ENCODE peak calls at places on chromosome 18, in six cellular contexts. M, S, F, I, X and B are unnamed samples.

GRCh38 chr18:267688-268552 is at the start of gene THOC1:
- DNase-seq in M (peak; percentile 54), S (peak; percentile 89), F (peak; percentile 92), I (peak; percentile 91), X (peak; percentile 97), B (peak; percentile 90)

GRCh38 chr18:26549103-26549485 is 741 bp upstream of the KCTD1 start:
- DNase-seq in M (no peak), S (no peak), F (peak; percentile 48), I (peak; percentile 79), X (peak; percentile 63), B (peak; percentile 76)

GRCh38 chr18:61551586-61551985 is 218.4 kb downstream of the CDH20 start:
- DNase-seq in M (peak; percentile 62), S (no peak), F (peak; percentile 67), I (no peak), X (peak; percentile 91), B (peak; percentile 78)

GRCh38 chr18:77000527-77000926 is 132.1 kb downstream of the MBP start:
- DNase-seq in M (no peak), S (no peak), F (peak; percentile 53), I (no peak), X (peak; percentile 61), B (peak; percentile 52)

GRCh38 chr18:52897611-52898010 is 557.6 kb downstream of the DCC start:
- DNase-seq in M (no peak), S (no peak), F (no peak), I (no peak), X (no peak), B (no peak)

GRCh38 chr18:48342125-48342524 is 67.1 kb downstream of the ZBTB7C start:
- DNase-seq in M (no peak), S (no peak), F (no peak), I (no peak), X (no peak), B (no peak)

GRCh38 chr18:63317556-63317946 is 2.0 kb downstream of the BCL2 start:
- DNase-seq in M (no peak), S (no peak), F (no peak), I (no peak), X (no peak), B (no peak)

GRCh38 chr18:60838677-60839076 is 466.1 kb upstream of the MC4R start:
- DNase-seq in M (no peak), S (no peak), F (no peak), I (no peak), X (no peak), B (peak; percentile 6)

GRCh38 chr18:57059366-57059765 is 87.5 kb upstream of the BOD1L2 start:
- DNase-seq in M (no peak), S (no peak), F (no peak), I (no peak), X (no peak), B (no peak)

GRCh38 chr18:76518543-76519155 is 23.6 kb upstream of the ZNF516 start:
- DNase-seq in M (no peak), S (no peak), F (no peak), I (no peak), X (peak; percentile 74), B (no peak)

GRCh38 chr18:80196528-80197320 is 50.6 kb downstream of the PARD6G start:
- DNase-seq in M (no peak), S (no peak), F (no peak), I (peak; percentile 63), X (peak; percentile 59), B (no peak)

GRCh38 chr18:47149457-47150028 is 757 bp downstream of the HDHD2 start:
- DNase-seq in M (no peak), S (no peak), F (no peak), I (no peak), X (peak; percentile 54), B (no peak)

GRCh38 chr18:10928971-10929373 is 220.4 kb downstream of the PIEZO2 start:
- DNase-seq in M (no peak), S (no peak), F (no peak), I (no peak), X (no peak), B (peak; percentile 27)

GRCh38 chr18:79425573-79425895 is 29.8 kb downstream of the NFATC1 start:
- DNase-seq in M (no peak), S (no peak), F (no peak), I (no peak), X (no peak), B (no peak)

GRCh38 chr18:58417752-58418151 is 211.1 kb downstream of the ALPK2 start:
- DNase-seq in M (no peak), S (no peak), F (peak; percentile 30), I (no peak), X (no peak), B (peak; percentile 90)

GRCh38 chr18:58714821-58715220 is 43.6 kb downstream of the MALT1 start:
- DNase-seq in M (no peak), S (no peak), F (no peak), I (no peak), X (no peak), B (no peak)

DNA sequence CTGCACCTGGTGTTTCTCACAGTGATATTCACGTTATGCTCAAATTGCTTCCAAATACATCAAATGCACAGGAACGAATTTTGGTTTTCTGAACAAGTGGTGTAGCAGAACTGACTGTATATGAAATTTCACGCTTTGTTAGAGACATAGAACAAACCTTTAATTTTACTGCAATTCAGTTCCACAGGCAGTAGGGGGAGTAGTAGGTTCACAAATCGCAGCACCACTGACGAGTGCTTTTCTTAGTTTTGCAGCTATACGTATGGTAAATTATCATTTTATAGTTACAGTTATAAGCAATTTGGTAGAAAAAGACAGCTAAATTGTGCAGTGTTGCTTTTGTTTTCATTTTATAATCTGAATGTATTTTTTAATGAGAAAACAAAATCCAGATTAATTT is 113.3 kb downstream of the KIAA1328 start:
- DNase-seq in M (peak; percentile 1), S (no peak), F (no peak), I (no peak), X (peak; percentile 66), B (peak; percentile 54)
- TF ChIP-seq CTCF in M (peak; percentile 54), S (peak; percentile 64), F (no peak), I (peak; percentile 80), X (peak; percentile 88), B (peak; percentile 83)

DNA sequence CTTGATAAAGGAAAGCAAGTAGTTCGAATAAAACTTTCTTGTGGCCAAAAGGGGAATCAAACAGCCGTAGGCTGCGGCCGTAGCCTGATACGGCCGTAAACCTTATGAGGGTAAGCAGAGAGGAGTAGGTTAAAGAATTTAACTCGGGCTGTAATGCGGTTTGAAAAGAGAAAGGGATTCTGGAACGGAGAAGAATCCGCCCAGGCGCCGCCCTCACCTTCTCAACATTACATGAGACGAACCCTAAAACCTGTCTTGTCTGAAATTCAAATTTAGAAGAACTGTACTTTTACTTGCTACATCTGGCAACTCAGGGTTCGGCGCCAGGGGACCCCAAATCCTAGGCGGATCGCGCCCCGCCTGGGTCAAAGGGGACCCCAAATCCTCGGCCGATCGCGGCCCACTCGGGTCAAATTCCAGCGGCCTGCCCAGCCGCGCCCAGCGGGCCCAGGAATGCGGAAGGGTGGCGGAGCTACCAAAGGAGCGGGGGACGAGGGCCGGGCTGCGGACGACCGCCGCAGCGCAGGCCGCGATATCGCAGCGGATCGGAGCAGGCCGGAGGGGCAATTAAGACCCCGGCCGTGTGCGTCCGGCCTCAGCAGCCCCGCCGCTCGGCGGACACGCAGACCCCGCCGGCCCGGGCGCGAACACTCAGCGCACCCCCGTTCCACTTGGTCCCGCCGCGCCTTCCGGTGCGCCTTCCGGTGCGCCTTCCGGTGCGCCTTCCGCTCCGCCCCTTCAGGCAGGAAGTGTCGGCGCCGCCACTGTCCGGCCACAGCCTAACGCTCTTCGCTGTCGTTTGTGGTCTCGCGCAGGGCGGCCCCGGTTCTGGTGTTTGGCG is at the start of gene MYL12B:
- DNase-seq in M (no peak), S (peak; percentile 81), F (peak; percentile 78), I (peak; percentile 85), X (peak; percentile 92), B (peak; percentile 78)
- TF ChIP-seq CTCF in M (no peak), S (no peak), F (no peak), I (peak; percentile 29), X (no peak), B (no peak)

GRCh38 chr18:45169610-45170009 is 445.7 kb upstream of the SLC14A2 start:
- DNase-seq in M (peak; percentile 84), S (no peak), F (peak; percentile 38), I (no peak), X (no peak), B (peak; percentile 93)
- TF ChIP-seq CTCF in M (no peak), S (no peak), F (no peak), I (no peak), X (no peak), B (no peak)

GRCh38 chr18:9226463-9226862 is 89.9 kb downstream of the ANKRD12 start:
- DNase-seq in M (no peak), S (no peak), F (no peak), I (no peak), X (no peak), B (no peak)

GRCh38 chr18:9216459-9216858 is 79.9 kb downstream of the ANKRD12 start:
- DNase-seq in M (no peak), S (no peak), F (no peak), I (no peak), X (no peak), B (no peak)

GRCh38 chr18:9221661-9222060 is 85.1 kb downstream of the ANKRD12 start:
- DNase-seq in M (no peak), S (no peak), F (no peak), I (no peak), X (no peak), B (no peak)

GRCh38 chr18:9218052-9218451 is 81.5 kb downstream of the ANKRD12 start:
- DNase-seq in M (no peak), S (no peak), F (no peak), I (no peak), X (no peak), B (no peak)

DNA sequence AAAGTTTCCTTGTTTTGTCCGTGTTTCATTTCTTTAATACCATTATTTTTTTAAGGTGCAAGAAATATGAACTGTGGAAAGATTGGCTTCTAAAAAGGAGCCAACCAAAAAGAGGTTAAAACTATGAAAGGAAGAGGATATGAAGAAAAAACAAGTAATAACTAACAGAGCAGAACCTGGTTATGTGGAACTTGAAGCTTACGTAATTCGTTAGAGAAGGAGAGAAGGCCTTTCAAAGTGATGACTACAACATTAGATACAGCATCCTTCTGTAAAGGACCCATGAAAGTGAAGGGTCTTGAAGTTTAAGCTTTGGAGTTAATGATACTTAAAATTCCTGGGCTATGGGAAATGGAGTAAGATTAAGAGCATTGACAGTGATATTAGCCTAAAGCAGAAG is 84.5 kb downstream of the ANKRD12 start:
- DNase-seq in M (no peak), S (no peak), F (no peak), I (no peak), X (no peak), B (no peak)
- TF ChIP-seq CTCF in M (no peak), S (no peak), F (no peak), I (no peak), X (no peak), B (no peak)